ENCODE peak calls at places on chromosomes 3 and 15, in nine cellular contexts. One of them, this sample, is unnamed.

GRCh38 chr15:79901958-79902357 is 5.1 kb upstream of the MTHFS start:
- DNase-seq in hepatocyte: no peak
- DNase-seq in uterus: no peak
- DNase-seq in H9: no peak
- DNase-seq in HCT116: no peak
- DNase-seq in body of pancreas: no peak
- DNase-seq in CD4-positive, alpha-beta T cell: no peak
- DNase-seq in thoracic aorta: no peak
- DNase-seq in esophagus muscularis mucosa: no peak
- DNase-seq in this sample: no peak

GRCh38 chr3:174958671-174959328 is 99.7 kb downstream of the NAALADL2 start:
- DNase-seq in hepatocyte: no peak
- DNase-seq in uterus: no peak
- DNase-seq in H9: no peak
- DNase-seq in HCT116: no peak
- DNase-seq in body of pancreas: no peak
- DNase-seq in CD4-positive, alpha-beta T cell: no peak
- DNase-seq in thoracic aorta: no peak
- DNase-seq in esophagus muscularis mucosa: no peak
- DNase-seq in this sample: no peak

GRCh38 chr3:46143951-46144473 is 64.1 kb downstream of the CCR1 start:
- DNase-seq in hepatocyte: no peak
- DNase-seq in uterus: no peak
- DNase-seq in H9: no peak
- DNase-seq in HCT116: no peak
- DNase-seq in body of pancreas: no peak
- DNase-seq in CD4-positive, alpha-beta T cell: no peak
- DNase-seq in thoracic aorta: no peak
- DNase-seq in esophagus muscularis mucosa: no peak
- DNase-seq in this sample: peak

GRCh38 chr3:15384510-15385237 is 42.7 kb downstream of the METTL6 start:
- DNase-seq in hepatocyte: no peak
- DNase-seq in uterus: no peak
- DNase-seq in H9: no peak
- DNase-seq in HCT116: no peak
- DNase-seq in body of pancreas: no peak
- DNase-seq in CD4-positive, alpha-beta T cell: no peak
- DNase-seq in thoracic aorta: no peak
- DNase-seq in esophagus muscularis mucosa: no peak
- DNase-seq in this sample: no peak

GRCh38 chr15:33113666-33114483 is 80.6 kb downstream of the FMN1 start:
- DNase-seq in hepatocyte: no peak
- DNase-seq in uterus: no peak
- DNase-seq in H9: no peak
- DNase-seq in HCT116: no peak
- DNase-seq in body of pancreas: no peak
- DNase-seq in CD4-positive, alpha-beta T cell: no peak
- DNase-seq in thoracic aorta: no peak
- DNase-seq in esophagus muscularis mucosa: no peak
- DNase-seq in this sample: no peak

GRCh38 chr3:41088882-41089281 is 110.4 kb upstream of the CTNNB1 start:
- DNase-seq in hepatocyte: no peak
- DNase-seq in uterus: no peak
- DNase-seq in H9: no peak
- DNase-seq in HCT116: no peak
- DNase-seq in body of pancreas: no peak
- DNase-seq in CD4-positive, alpha-beta T cell: no peak
- DNase-seq in thoracic aorta: no peak
- DNase-seq in esophagus muscularis mucosa: no peak
- DNase-seq in this sample: no peak

GRCh38 chr3:61903931-61904657 is 342.7 kb downstream of the PTPRG start:
- DNase-seq in hepatocyte: peak
- DNase-seq in uterus: no peak
- DNase-seq in H9: no peak
- DNase-seq in HCT116: no peak
- DNase-seq in body of pancreas: peak
- DNase-seq in CD4-positive, alpha-beta T cell: no peak
- DNase-seq in thoracic aorta: no peak
- DNase-seq in esophagus muscularis mucosa: no peak
- DNase-seq in this sample: no peak

GRCh38 chr15:41832875-41833274 is 5.0 kb downstream of the JMJD7 start:
- DNase-seq in hepatocyte: no peak
- DNase-seq in uterus: no peak
- DNase-seq in H9: no peak
- DNase-seq in HCT116: no peak
- DNase-seq in body of pancreas: no peak
- DNase-seq in CD4-positive, alpha-beta T cell: no peak
- DNase-seq in thoracic aorta: no peak
- DNase-seq in esophagus muscularis mucosa: no peak
- DNase-seq in this sample: no peak

GRCh38 chr3:35778201-35778600 is 138.9 kb downstream of the ARPP21 start:
- DNase-seq in hepatocyte: peak
- DNase-seq in uterus: no peak
- DNase-seq in H9: peak
- DNase-seq in HCT116: no peak
- DNase-seq in body of pancreas: no peak
- DNase-seq in CD4-positive, alpha-beta T cell: no peak
- DNase-seq in thoracic aorta: no peak
- DNase-seq in esophagus muscularis mucosa: no peak
- DNase-seq in this sample: no peak

GRCh38 chr3:48408823-48409281 is 21.0 kb downstream of the PLXNB1 start:
- DNase-seq in hepatocyte: no peak
- DNase-seq in uterus: no peak
- DNase-seq in H9: peak
- DNase-seq in HCT116: no peak
- DNase-seq in body of pancreas: peak
- DNase-seq in CD4-positive, alpha-beta T cell: no peak
- DNase-seq in thoracic aorta: peak
- DNase-seq in esophagus muscularis mucosa: no peak
- DNase-seq in this sample: peak

DNA sequence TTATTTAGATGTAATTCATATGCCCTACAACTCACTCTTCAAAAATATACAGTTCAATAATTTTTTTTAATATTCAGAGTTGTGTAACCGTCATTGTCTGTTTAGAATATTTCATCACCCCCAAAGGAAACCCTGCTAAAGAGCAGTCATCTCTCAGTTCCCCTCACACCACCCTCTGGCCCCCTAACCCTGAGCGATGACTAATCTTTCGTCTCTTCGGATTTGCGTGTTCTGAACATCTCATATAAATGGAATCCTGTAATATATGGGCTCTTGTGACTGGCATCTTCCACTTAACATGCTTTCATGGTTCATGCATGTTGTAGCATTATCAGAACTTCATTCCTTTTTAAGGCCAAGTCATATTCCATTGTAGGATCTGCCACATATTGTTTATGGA is 183.8 kb downstream of the ATG7 start:
- DNase-seq in hepatocyte: peak
- DNase-seq in uterus: no peak
- DNase-seq in H9: no peak
- DNase-seq in HCT116: no peak
- DNase-seq in body of pancreas: no peak
- DNase-seq in CD4-positive, alpha-beta T cell: no peak
- DNase-seq in thoracic aorta: no peak
- DNase-seq in esophagus muscularis mucosa: no peak
- DNase-seq in this sample: no peak
- H3K27ac ChIP-seq in hepatocyte: no peak
- H3K27ac ChIP-seq in uterus: no peak
- H3K27ac ChIP-seq in H9: no peak
- H3K27ac ChIP-seq in HCT116: no peak
- H3K27ac ChIP-seq in body of pancreas: no peak
- H3K27ac ChIP-seq in CD4-positive, alpha-beta T cell: no peak
- H3K27ac ChIP-seq in thoracic aorta: no peak
- H3K27ac ChIP-seq in esophagus muscularis mucosa: no peak
- H3K27ac ChIP-seq in this sample: no peak

GRCh38 chr3:171283248-171284222 is 176.7 kb downstream of the TNIK start:
- DNase-seq in hepatocyte: no peak
- DNase-seq in uterus: peak
- DNase-seq in H9: no peak
- DNase-seq in HCT116: no peak
- DNase-seq in body of pancreas: no peak
- DNase-seq in CD4-positive, alpha-beta T cell: no peak
- DNase-seq in thoracic aorta: no peak
- DNase-seq in esophagus muscularis mucosa: no peak
- DNase-seq in this sample: no peak
- TF ChIP-seq CTCF in hepatocyte: no peak
- TF ChIP-seq CTCF in uterus: no peak
- TF ChIP-seq CTCF in H9: no peak
- TF ChIP-seq CTCF in HCT116: no peak
- TF ChIP-seq CTCF in body of pancreas: no peak
- TF ChIP-seq CTCF in CD4-positive, alpha-beta T cell: no peak
- TF ChIP-seq CTCF in thoracic aorta: no peak
- TF ChIP-seq CTCF in esophagus muscularis mucosa: no peak
- TF ChIP-seq CTCF in this sample: no peak

GRCh38 chr3:129686941-129687340 is 80.5 kb upstream of the PLXND1 start:
- DNase-seq in hepatocyte: peak
- DNase-seq in uterus: no peak
- DNase-seq in H9: no peak
- DNase-seq in HCT116: no peak
- DNase-seq in body of pancreas: no peak
- DNase-seq in CD4-positive, alpha-beta T cell: no peak
- DNase-seq in thoracic aorta: no peak
- DNase-seq in esophagus muscularis mucosa: no peak
- DNase-seq in this sample: no peak
- H3K27ac ChIP-seq in hepatocyte: no peak
- H3K27ac ChIP-seq in uterus: no peak
- H3K27ac ChIP-seq in H9: no peak
- H3K27ac ChIP-seq in HCT116: no peak
- H3K27ac ChIP-seq in body of pancreas: peak
- H3K27ac ChIP-seq in CD4-positive, alpha-beta T cell: no peak
- H3K27ac ChIP-seq in thoracic aorta: no peak
- H3K27ac ChIP-seq in esophagus muscularis mucosa: no peak
- H3K27ac ChIP-seq in this sample: no peak

GRCh38 chr3:184228376-184229137 is 828 bp upstream of the VWA5B2 start:
- DNase-seq in hepatocyte: no peak
- DNase-seq in uterus: no peak
- DNase-seq in H9: no peak
- DNase-seq in HCT116: no peak
- DNase-seq in body of pancreas: no peak
- DNase-seq in CD4-positive, alpha-beta T cell: no peak
- DNase-seq in thoracic aorta: no peak
- DNase-seq in esophagus muscularis mucosa: no peak
- DNase-seq in this sample: peak
- TF ChIP-seq CTCF in hepatocyte: no peak
- TF ChIP-seq CTCF in uterus: no peak
- TF ChIP-seq CTCF in H9: no peak
- TF ChIP-seq CTCF in HCT116: no peak
- TF ChIP-seq CTCF in body of pancreas: no peak
- TF ChIP-seq CTCF in CD4-positive, alpha-beta T cell: no peak
- TF ChIP-seq CTCF in thoracic aorta: no peak
- TF ChIP-seq CTCF in esophagus muscularis mucosa: no peak
- TF ChIP-seq CTCF in this sample: no peak

GRCh38 chr3:120496278-120496975 is 45.6 kb upstream of the FSTL1 start:
- DNase-seq in hepatocyte: no peak
- DNase-seq in uterus: no peak
- DNase-seq in H9: no peak
- DNase-seq in HCT116: no peak
- DNase-seq in body of pancreas: no peak
- DNase-seq in CD4-positive, alpha-beta T cell: no peak
- DNase-seq in thoracic aorta: no peak
- DNase-seq in esophagus muscularis mucosa: peak
- DNase-seq in this sample: no peak
- H3K27ac ChIP-seq in hepatocyte: no peak
- H3K27ac ChIP-seq in uterus: peak
- H3K27ac ChIP-seq in H9: peak
- H3K27ac ChIP-seq in HCT116: no peak
- H3K27ac ChIP-seq in body of pancreas: no peak
- H3K27ac ChIP-seq in CD4-positive, alpha-beta T cell: no peak
- H3K27ac ChIP-seq in thoracic aorta: peak
- H3K27ac ChIP-seq in esophagus muscularis mucosa: peak
- H3K27ac ChIP-seq in this sample: peak

GRCh38 chr3:178263236-178263916 is 272.9 kb upstream of the KCNMB2 start:
- DNase-seq in hepatocyte: no peak
- DNase-seq in uterus: no peak
- DNase-seq in H9: no peak
- DNase-seq in HCT116: no peak
- DNase-seq in body of pancreas: no peak
- DNase-seq in CD4-positive, alpha-beta T cell: no peak
- DNase-seq in thoracic aorta: no peak
- DNase-seq in esophagus muscularis mucosa: no peak
- DNase-seq in this sample: no peak

GRCh38 chr3:178258121-178258520 is 278.1 kb upstream of the KCNMB2 start:
- DNase-seq in hepatocyte: no peak
- DNase-seq in uterus: no peak
- DNase-seq in H9: no peak
- DNase-seq in HCT116: no peak
- DNase-seq in body of pancreas: no peak
- DNase-seq in CD4-positive, alpha-beta T cell: no peak
- DNase-seq in thoracic aorta: no peak
- DNase-seq in esophagus muscularis mucosa: no peak
- DNase-seq in this sample: no peak

GRCh38 chr3:178257491-178257890 is 278.7 kb upstream of the KCNMB2 start:
- DNase-seq in hepatocyte: no peak
- DNase-seq in uterus: no peak
- DNase-seq in H9: no peak
- DNase-seq in HCT116: no peak
- DNase-seq in body of pancreas: no peak
- DNase-seq in CD4-positive, alpha-beta T cell: no peak
- DNase-seq in thoracic aorta: no peak
- DNase-seq in esophagus muscularis mucosa: no peak
- DNase-seq in this sample: no peak

GRCh38 chr3:178260887-178261286 is 275.3 kb upstream of the KCNMB2 start:
- DNase-seq in hepatocyte: peak
- DNase-seq in uterus: peak
- DNase-seq in H9: no peak
- DNase-seq in HCT116: no peak
- DNase-seq in body of pancreas: no peak
- DNase-seq in CD4-positive, alpha-beta T cell: no peak
- DNase-seq in thoracic aorta: no peak
- DNase-seq in esophagus muscularis mucosa: no peak
- DNase-seq in this sample: no peak

GRCh38 chr3:178259703-178260102 is 276.5 kb upstream of the KCNMB2 start:
- DNase-seq in hepatocyte: no peak
- DNase-seq in uterus: no peak
- DNase-seq in H9: no peak
- DNase-seq in HCT116: no peak
- DNase-seq in body of pancreas: no peak
- DNase-seq in CD4-positive, alpha-beta T cell: no peak
- DNase-seq in thoracic aorta: no peak
- DNase-seq in esophagus muscularis mucosa: no peak
- DNase-seq in this sample: no peak
- TF ChIP-seq CTCF in hepatocyte: no peak
- TF ChIP-seq CTCF in uterus: no peak
- TF ChIP-seq CTCF in H9: no peak
- TF ChIP-seq CTCF in HCT116: no peak
- TF ChIP-seq CTCF in body of pancreas: no peak
- TF ChIP-seq CTCF in CD4-positive, alpha-beta T cell: no peak
- TF ChIP-seq CTCF in thoracic aorta: no peak
- TF ChIP-seq CTCF in esophagus muscularis mucosa: no peak
- TF ChIP-seq CTCF in this sample: no peak

This sample was measured in left lung.